ENCODE peak calls at places on chromosomes 12 and 14, in seven cellular contexts. One of them, this sample, is unnamed.

GRCh38 chr12:11884661-11885060 is 186.1 kb upstream of the BCL2L14 start:
- DNase-seq in GM23338: no peak
- DNase-seq in NCI-H1092 treated with DMSO at 0.1 percent for 48 hours: no peak
- DNase-seq in stimulated activated effector memory CD8-positive, alpha-beta T cell treated with anti-CD3 and anti-CD28 coated beads, Interleukin-12 subunit alpha, Interleukin-12 subunit beta, amount 100 ng/mL, for 72 hours: no peak
- DNase-seq in mesendoderm: no peak
- DNase-seq in CD4-positive, CD25-positive, alpha-beta regulatory T cell: no peak
- DNase-seq in frontal cortex: no peak
- DNase-seq in this sample: no peak

GRCh38 chr12:131525795-131526508 is 184.9 kb upstream of the SFSWAP start:
- DNase-seq in CD4-positive, CD25-positive, alpha-beta regulatory T cell: no peak
- DNase-seq in GM23338: no peak
- DNase-seq in NCI-H1092 treated with DMSO at 0.1 percent for 48 hours: no peak
- DNase-seq in frontal cortex: no peak
- DNase-seq in stimulated activated effector memory CD8-positive, alpha-beta T cell treated with anti-CD3 and anti-CD28 coated beads, Interleukin-12 subunit alpha, Interleukin-12 subunit beta, amount 100 ng/mL, for 72 hours: no peak
- DNase-seq in mesendoderm: no peak
- DNase-seq in this sample: no peak

GRCh38 chr14:58104808-58105207 is 47.2 kb downstream of the ARMH4 start:
- DNase-seq in NCI-H1092 treated with DMSO at 0.1 percent for 48 hours: no peak
- DNase-seq in CD4-positive, CD25-positive, alpha-beta regulatory T cell: no peak
- DNase-seq in GM23338: no peak
- DNase-seq in frontal cortex: no peak
- DNase-seq in mesendoderm: no peak
- DNase-seq in stimulated activated effector memory CD8-positive, alpha-beta T cell treated with anti-CD3 and anti-CD28 coated beads, Interleukin-12 subunit alpha, Interleukin-12 subunit beta, amount 100 ng/mL, for 72 hours: no peak
- DNase-seq in this sample: no peak

GRCh38 chr12:46522141-46522540 is 149.6 kb upstream of the SLC38A2 start:
- DNase-seq in stimulated activated effector memory CD8-positive, alpha-beta T cell treated with anti-CD3 and anti-CD28 coated beads, Interleukin-12 subunit alpha, Interleukin-12 subunit beta, amount 100 ng/mL, for 72 hours: no peak
- DNase-seq in NCI-H1092 treated with DMSO at 0.1 percent for 48 hours: no peak
- DNase-seq in mesendoderm: no peak
- DNase-seq in GM23338: no peak
- DNase-seq in frontal cortex: no peak
- DNase-seq in CD4-positive, CD25-positive, alpha-beta regulatory T cell: no peak
- DNase-seq in this sample: no peak

GRCh38 chr12:88960213-88960878 is 380.1 kb upstream of the KITLG start:
- DNase-seq in GM23338: no peak
- DNase-seq in NCI-H1092 treated with DMSO at 0.1 percent for 48 hours: no peak
- DNase-seq in CD4-positive, CD25-positive, alpha-beta regulatory T cell: no peak
- DNase-seq in frontal cortex: no peak
- DNase-seq in mesendoderm: no peak
- DNase-seq in stimulated activated effector memory CD8-positive, alpha-beta T cell treated with anti-CD3 and anti-CD28 coated beads, Interleukin-12 subunit alpha, Interleukin-12 subunit beta, amount 100 ng/mL, for 72 hours: no peak
- DNase-seq in this sample: no peak

GRCh38 chr14:99699071-99699760 is 15.1 kb downstream of the CYP46A1 start:
- DNase-seq in GM23338: no peak
- DNase-seq in NCI-H1092 treated with DMSO at 0.1 percent for 48 hours: no peak
- DNase-seq in mesendoderm: no peak
- DNase-seq in frontal cortex: no peak
- DNase-seq in stimulated activated effector memory CD8-positive, alpha-beta T cell treated with anti-CD3 and anti-CD28 coated beads, Interleukin-12 subunit alpha, Interleukin-12 subunit beta, amount 100 ng/mL, for 72 hours: peak
- DNase-seq in CD4-positive, CD25-positive, alpha-beta regulatory T cell: no peak
- DNase-seq in this sample: no peak

GRCh38 chr12:26032719-26033241 is 74.3 kb downstream of the RASSF8 start:
- DNase-seq in mesendoderm: peak
- DNase-seq in NCI-H1092 treated with DMSO at 0.1 percent for 48 hours: no peak
- DNase-seq in stimulated activated effector memory CD8-positive, alpha-beta T cell treated with anti-CD3 and anti-CD28 coated beads, Interleukin-12 subunit alpha, Interleukin-12 subunit beta, amount 100 ng/mL, for 72 hours: no peak
- DNase-seq in GM23338: no peak
- DNase-seq in frontal cortex: no peak
- DNase-seq in CD4-positive, CD25-positive, alpha-beta regulatory T cell: no peak
- DNase-seq in this sample: no peak

GRCh38 chr14:42469637-42470426 is 863.2 kb downstream of the LRFN5 start:
- DNase-seq in GM23338: no peak
- DNase-seq in stimulated activated effector memory CD8-positive, alpha-beta T cell treated with anti-CD3 and anti-CD28 coated beads, Interleukin-12 subunit alpha, Interleukin-12 subunit beta, amount 100 ng/mL, for 72 hours: no peak
- DNase-seq in NCI-H1092 treated with DMSO at 0.1 percent for 48 hours: no peak
- DNase-seq in frontal cortex: no peak
- DNase-seq in mesendoderm: no peak
- DNase-seq in CD4-positive, CD25-positive, alpha-beta regulatory T cell: no peak
- DNase-seq in this sample: no peak

GRCh38 chr12:63919758-63920157 is 75.3 kb downstream of the SRGAP1 start:
- DNase-seq in frontal cortex: no peak
- DNase-seq in GM23338: no peak
- DNase-seq in NCI-H1092 treated with DMSO at 0.1 percent for 48 hours: no peak
- DNase-seq in CD4-positive, CD25-positive, alpha-beta regulatory T cell: no peak
- DNase-seq in mesendoderm: no peak
- DNase-seq in stimulated activated effector memory CD8-positive, alpha-beta T cell treated with anti-CD3 and anti-CD28 coated beads, Interleukin-12 subunit alpha, Interleukin-12 subunit beta, amount 100 ng/mL, for 72 hours: no peak
- DNase-seq in this sample: no peak

GRCh38 chr12:105289114-105289904 is 41.2 kb upstream of the C12orf75 start:
- DNase-seq in GM23338: no peak
- DNase-seq in frontal cortex: no peak
- DNase-seq in mesendoderm: no peak
- DNase-seq in NCI-H1092 treated with DMSO at 0.1 percent for 48 hours: no peak
- DNase-seq in CD4-positive, CD25-positive, alpha-beta regulatory T cell: no peak
- DNase-seq in stimulated activated effector memory CD8-positive, alpha-beta T cell treated with anti-CD3 and anti-CD28 coated beads, Interleukin-12 subunit alpha, Interleukin-12 subunit beta, amount 100 ng/mL, for 72 hours: no peak
- DNase-seq in this sample: no peak

GRCh38 chr12:60269611-60270269 is 673.9 kb downstream of the SLC16A7 start:
- DNase-seq in frontal cortex: no peak
- DNase-seq in mesendoderm: no peak
- DNase-seq in NCI-H1092 treated with DMSO at 0.1 percent for 48 hours: no peak
- DNase-seq in stimulated activated effector memory CD8-positive, alpha-beta T cell treated with anti-CD3 and anti-CD28 coated beads, Interleukin-12 subunit alpha, Interleukin-12 subunit beta, amount 100 ng/mL, for 72 hours: no peak
- DNase-seq in CD4-positive, CD25-positive, alpha-beta regulatory T cell: no peak
- DNase-seq in GM23338: no peak
- DNase-seq in this sample: no peak

GRCh38 chr12:23771230-23771949 is 178.1 kb downstream of the SOX5 start:
- DNase-seq in stimulated activated effector memory CD8-positive, alpha-beta T cell treated with anti-CD3 and anti-CD28 coated beads, Interleukin-12 subunit alpha, Interleukin-12 subunit beta, amount 100 ng/mL, for 72 hours: no peak
- DNase-seq in GM23338: no peak
- DNase-seq in frontal cortex: peak
- DNase-seq in mesendoderm: no peak
- DNase-seq in NCI-H1092 treated with DMSO at 0.1 percent for 48 hours: no peak
- DNase-seq in CD4-positive, CD25-positive, alpha-beta regulatory T cell: no peak
- DNase-seq in this sample: no peak

GRCh38 chr14:100425454-100425814 is 102.3 kb downstream of the SLC25A47 start:
- DNase-seq in frontal cortex: no peak
- DNase-seq in stimulated activated effector memory CD8-positive, alpha-beta T cell treated with anti-CD3 and anti-CD28 coated beads, Interleukin-12 subunit alpha, Interleukin-12 subunit beta, amount 100 ng/mL, for 72 hours: no peak
- DNase-seq in GM23338: no peak
- DNase-seq in mesendoderm: no peak
- DNase-seq in NCI-H1092 treated with DMSO at 0.1 percent for 48 hours: no peak
- DNase-seq in CD4-positive, CD25-positive, alpha-beta regulatory T cell: no peak
- DNase-seq in this sample: no peak

GRCh38 chr12:51323966-51324895 is at the start of gene BIN2:
- DNase-seq in frontal cortex: peak
- DNase-seq in stimulated activated effector memory CD8-positive, alpha-beta T cell treated with anti-CD3 and anti-CD28 coated beads, Interleukin-12 subunit alpha, Interleukin-12 subunit beta, amount 100 ng/mL, for 72 hours: peak
- DNase-seq in mesendoderm: no peak
- DNase-seq in GM23338: no peak
- DNase-seq in CD4-positive, CD25-positive, alpha-beta regulatory T cell: peak
- DNase-seq in NCI-H1092 treated with DMSO at 0.1 percent for 48 hours: no peak
- DNase-seq in this sample: no peak

GRCh38 chr12:109883429-109883828 is 3.1 kb upstream of the GLTP start:
- DNase-seq in frontal cortex: no peak
- DNase-seq in NCI-H1092 treated with DMSO at 0.1 percent for 48 hours: no peak
- DNase-seq in mesendoderm: no peak
- DNase-seq in GM23338: no peak
- DNase-seq in CD4-positive, CD25-positive, alpha-beta regulatory T cell: no peak
- DNase-seq in stimulated activated effector memory CD8-positive, alpha-beta T cell treated with anti-CD3 and anti-CD28 coated beads, Interleukin-12 subunit alpha, Interleukin-12 subunit beta, amount 100 ng/mL, for 72 hours: no peak
- DNase-seq in this sample: no peak

GRCh38 chr12:102512523-102512922 is 32.2 kb upstream of the IGF1 start:
- DNase-seq in frontal cortex: no peak
- DNase-seq in mesendoderm: no peak
- DNase-seq in NCI-H1092 treated with DMSO at 0.1 percent for 48 hours: no peak
- DNase-seq in stimulated activated effector memory CD8-positive, alpha-beta T cell treated with anti-CD3 and anti-CD28 coated beads, Interleukin-12 subunit alpha, Interleukin-12 subunit beta, amount 100 ng/mL, for 72 hours: no peak
- DNase-seq in GM23338: no peak
- DNase-seq in CD4-positive, CD25-positive, alpha-beta regulatory T cell: no peak
- DNase-seq in this sample: no peak

GRCh38 chr14:104291123-104292000 is 153.0 kb downstream of the KIF26A start:
- DNase-seq in mesendoderm: peak
- DNase-seq in NCI-H1092 treated with DMSO at 0.1 percent for 48 hours: peak
- DNase-seq in frontal cortex: no peak
- DNase-seq in GM23338: peak
- DNase-seq in CD4-positive, CD25-positive, alpha-beta regulatory T cell: no peak
- DNase-seq in stimulated activated effector memory CD8-positive, alpha-beta T cell treated with anti-CD3 and anti-CD28 coated beads, Interleukin-12 subunit alpha, Interleukin-12 subunit beta, amount 100 ng/mL, for 72 hours: no peak
- DNase-seq in this sample: peak

GRCh38 chr12:105522166-105522825 is 191.8 kb downstream of the C12orf75 start:
- DNase-seq in frontal cortex: no peak
- DNase-seq in GM23338: no peak
- DNase-seq in NCI-H1092 treated with DMSO at 0.1 percent for 48 hours: no peak
- DNase-seq in CD4-positive, CD25-positive, alpha-beta regulatory T cell: no peak
- DNase-seq in stimulated activated effector memory CD8-positive, alpha-beta T cell treated with anti-CD3 and anti-CD28 coated beads, Interleukin-12 subunit alpha, Interleukin-12 subunit beta, amount 100 ng/mL, for 72 hours: no peak
- DNase-seq in mesendoderm: no peak
- DNase-seq in this sample: no peak

GRCh38 chr12:122886851-122887816 is 8.8 kb downstream of the VPS37B start:
- DNase-seq in CD4-positive, CD25-positive, alpha-beta regulatory T cell: no peak
- DNase-seq in stimulated activated effector memory CD8-positive, alpha-beta T cell treated with anti-CD3 and anti-CD28 coated beads, Interleukin-12 subunit alpha, Interleukin-12 subunit beta, amount 100 ng/mL, for 72 hours: peak
- DNase-seq in NCI-H1092 treated with DMSO at 0.1 percent for 48 hours: no peak
- DNase-seq in mesendoderm: no peak
- DNase-seq in GM23338: no peak
- DNase-seq in frontal cortex: no peak
- DNase-seq in this sample: no peak

GRCh38 chr12:46461907-46462605 is 89.5 kb upstream of the SLC38A2 start:
- DNase-seq in frontal cortex: no peak
- DNase-seq in mesendoderm: no peak
- DNase-seq in stimulated activated effector memory CD8-positive, alpha-beta T cell treated with anti-CD3 and anti-CD28 coated beads, Interleukin-12 subunit alpha, Interleukin-12 subunit beta, amount 100 ng/mL, for 72 hours: no peak
- DNase-seq in GM23338: no peak
- DNase-seq in CD4-positive, CD25-positive, alpha-beta regulatory T cell: no peak
- DNase-seq in NCI-H1092 treated with DMSO at 0.1 percent for 48 hours: no peak
- DNase-seq in this sample: no peak

GRCh38 chr14:68951051-68951797 is 27.9 kb downstream of the ACTN1 start:
- DNase-seq in NCI-H1092 treated with DMSO at 0.1 percent for 48 hours: no peak
- DNase-seq in frontal cortex: no peak
- DNase-seq in stimulated activated effector memory CD8-positive, alpha-beta T cell treated with anti-CD3 and anti-CD28 coated beads, Interleukin-12 subunit alpha, Interleukin-12 subunit beta, amount 100 ng/mL, for 72 hours: no peak
- DNase-seq in mesendoderm: peak
- DNase-seq in GM23338: no peak
- DNase-seq in CD4-positive, CD25-positive, alpha-beta regulatory T cell: no peak
- DNase-seq in this sample: no peak

This sample was measured in COR-L47.